ENCODE peak calls at places on chromosomes 2 and 18, in ten cellular contexts. B, I, T, O, X, G, L, M, Z and Q are unnamed samples.

GRCh38 chr2:240604291-240604938 is 17.9 kb downstream of the CAPN10 start:
- DNase-seq in B (peak), I (peak), T (peak), O (peak), X (peak), G (peak), L (peak), M (no peak), Z (peak), Q (no peak)

GRCh38 chr2:42147641-42148274 is 21.4 kb upstream of the EML4 start:
- DNase-seq in B (peak), I (no peak), T (no peak), O (no peak), X (peak), G (peak), L (no peak), M (no peak), Z (no peak), Q (no peak)

GRCh38 chr2:31058096-31058843 is 80.0 kb downstream of the GALNT14 start:
- DNase-seq in B (no peak), I (no peak), T (no peak), O (no peak), X (no peak), G (no peak), L (no peak), M (no peak), Z (no peak), Q (peak)

GRCh38 chr2:69169990-69170389 is 157.0 kb downstream of the ANTXR1 start:
- DNase-seq in B (peak), I (no peak), T (no peak), O (no peak), X (no peak), G (no peak), L (peak), M (no peak), Z (no peak), Q (no peak)

GRCh38 chr2:168212866-168213265 is 34.5 kb downstream of the STK39 start:
- DNase-seq in B (no peak), I (no peak), T (no peak), O (no peak), X (peak), G (no peak), L (no peak), M (no peak), Z (no peak), Q (no peak)

GRCh38 chr18:76913583-76913982 is 91.2 kb downstream of the ZNF236 start:
- DNase-seq in B (no peak), I (no peak), T (no peak), O (no peak), X (no peak), G (no peak), L (no peak), M (no peak), Z (no peak), Q (no peak)

GRCh38 chr2:169027240-169027639 is 3.9 kb downstream of the ABCB11 start:
- DNase-seq in B (no peak), I (no peak), T (no peak), O (no peak), X (no peak), G (no peak), L (no peak), M (no peak), Z (no peak), Q (no peak)

GRCh38 chr2:119231975-119232665 is 8.5 kb downstream of the STEAP3 start:
- DNase-seq in B (no peak), I (no peak), T (no peak), O (no peak), X (peak), G (no peak), L (no peak), M (no peak), Z (no peak), Q (no peak)

GRCh38 chr2:10422732-10423399 is 25.3 kb downstream of the ODC1 start:
- DNase-seq in B (no peak), I (no peak), T (no peak), O (no peak), X (no peak), G (no peak), L (no peak), M (no peak), Z (no peak), Q (no peak)

GRCh38 chr2:363823-364470 is 76.1 kb upstream of the ALKAL2 start:
- DNase-seq in B (no peak), I (no peak), T (no peak), O (no peak), X (no peak), G (no peak), L (no peak), M (no peak), Z (no peak), Q (no peak)

GRCh38 chr18:36372902-36373301 is 75.4 kb downstream of the FHOD3 start:
- DNase-seq in B (peak), I (no peak), T (no peak), O (no peak), X (peak), G (no peak), L (no peak), M (no peak), Z (no peak), Q (no peak)

GRCh38 chr18:51054764-51055163 is 24.8 kb downstream of the SMAD4 start:
- DNase-seq in B (no peak), I (no peak), T (no peak), O (no peak), X (peak), G (no peak), L (no peak), M (no peak), Z (no peak), Q (no peak)

GRCh38 chr2:85248741-85249524 is 78.9 kb downstream of the TGOLN2 start:
- DNase-seq in B (no peak), I (no peak), T (peak), O (no peak), X (peak), G (no peak), L (no peak), M (no peak), Z (peak), Q (no peak)

GRCh38 chr2:162474006-162474405 is 130.1 kb downstream of the GCA start:
- DNase-seq in B (no peak), I (no peak), T (no peak), O (no peak), X (no peak), G (no peak), L (no peak), M (no peak), Z (no peak), Q (no peak)

GRCh38 chr2:111236027-111236426 is 115.3 kb downstream of the BCL2L11 start:
- DNase-seq in B (peak), I (no peak), T (no peak), O (peak), X (no peak), G (no peak), L (no peak), M (no peak), Z (peak), Q (no peak)

GRCh38 chr2:102717308-102718018 is 44.4 kb upstream of the TMEM182 start:
- DNase-seq in B (no peak), I (no peak), T (no peak), O (no peak), X (peak), G (no peak), L (no peak), M (no peak), Z (no peak), Q (no peak)

GRCh38 chr2:44668336-44668735 is 273.2 kb upstream of the SIX3 start:
- DNase-seq in B (no peak), I (no peak), T (peak), O (no peak), X (no peak), G (peak), L (peak), M (no peak), Z (no peak), Q (no peak)

GRCh38 chr2:180520816-180521595 is 459.4 kb upstream of the UBE2E3 start:
- DNase-seq in B (no peak), I (no peak), T (no peak), O (no peak), X (peak), G (peak), L (no peak), M (no peak), Z (no peak), Q (no peak)

GRCh38 chr18:61587865-61588264 is 254.6 kb downstream of the CDH20 start:
- DNase-seq in B (no peak), I (no peak), T (no peak), O (no peak), X (no peak), G (no peak), L (no peak), M (no peak), Z (no peak), Q (no peak)

GRCh38 chr18:21943456-21943855 is 202.9 kb downstream of the MIB1 start:
- DNase-seq in B (no peak), I (no peak), T (no peak), O (no peak), X (no peak), G (no peak), L (no peak), M (no peak), Z (no peak), Q (no peak)

GRCh38 chr2:54704238-54704637 is 19.2 kb upstream of the EML6 start:
- DNase-seq in B (no peak), I (no peak), T (no peak), O (no peak), X (no peak), G (no peak), L (no peak), M (no peak), Z (no peak), Q (no peak)

GRCh38 chr2:100742884-100743283 is 77.1 kb upstream of the NPAS2 start:
- DNase-seq in B (no peak), I (no peak), T (no peak), O (no peak), X (peak), G (peak), L (no peak), M (no peak), Z (no peak), Q (no peak)

GRCh38 chr2:67451086-67451832 is 54.1 kb downstream of the ETAA1 start:
- DNase-seq in B (peak), I (no peak), T (no peak), O (no peak), X (peak), G (peak), L (no peak), M (no peak), Z (no peak), Q (no peak)

DNA sequence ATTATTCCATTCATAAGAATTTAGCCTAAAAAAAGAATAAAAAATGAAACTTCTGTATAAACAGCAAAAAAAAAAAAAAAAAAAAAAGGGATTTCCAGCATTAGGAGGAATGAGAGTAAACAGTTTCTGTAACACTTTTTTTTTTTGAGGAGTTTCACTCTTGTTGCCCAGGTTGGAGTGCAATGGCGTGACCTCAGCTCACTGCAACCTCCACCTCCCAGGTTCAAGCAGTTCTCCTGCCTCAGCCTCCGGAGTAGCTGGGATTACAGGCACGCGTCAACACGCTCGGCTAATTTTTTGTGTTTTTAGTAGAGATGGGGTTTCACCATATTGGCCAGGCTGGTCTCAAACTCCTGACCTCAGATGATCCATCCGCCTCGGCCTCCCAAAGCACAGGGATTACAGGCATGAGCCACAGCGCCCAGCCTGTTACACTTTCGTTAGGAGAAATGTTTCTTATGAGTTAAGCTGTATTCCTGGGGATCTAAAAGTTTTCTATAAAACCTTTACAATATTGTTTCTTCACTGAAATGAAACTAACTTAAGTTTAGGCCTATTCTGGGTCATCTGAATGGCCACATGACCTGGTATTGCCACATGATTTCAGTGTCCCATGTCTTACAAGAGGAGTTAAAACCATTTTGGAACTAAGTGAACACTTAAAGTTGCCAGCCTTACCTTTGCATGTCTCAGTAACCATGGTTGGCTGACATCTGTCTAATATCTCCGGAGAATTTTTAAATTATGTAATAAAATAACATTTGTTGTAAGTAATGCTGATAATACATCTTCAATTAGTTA is 17.5 kb downstream of the SMAD2 start:
- DNase-seq in B (no peak), I (no peak), T (no peak), O (no peak), X (no peak), G (no peak), L (peak), M (no peak), Z (no peak), Q (no peak)
- H3K27ac ChIP-seq in B (no peak), I (no peak), T (peak), O (no peak), X (no peak), G (peak), L (peak), M (no peak), Z (peak), Q (peak)

DNA sequence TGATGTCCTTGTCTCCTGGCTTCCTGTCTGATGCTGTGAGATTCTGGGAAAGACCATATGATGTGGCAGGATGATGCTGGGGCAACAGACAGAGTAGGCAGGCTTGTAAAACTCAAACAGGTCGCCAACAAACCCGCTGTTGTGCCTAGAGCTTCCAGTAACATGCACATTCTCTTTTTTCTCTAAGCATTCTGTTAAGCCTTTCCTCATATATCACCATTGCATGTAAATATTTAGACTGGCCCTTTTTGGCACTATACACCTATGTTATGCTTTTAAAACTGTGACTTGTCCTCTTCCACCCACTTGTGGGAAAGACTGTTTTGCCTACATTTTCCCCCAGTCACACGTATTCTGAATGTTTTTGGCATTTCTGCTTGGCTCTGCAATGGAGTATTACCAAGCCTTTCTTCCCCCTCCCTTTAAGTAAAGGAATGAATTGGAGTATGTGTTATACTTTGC is 250.4 kb upstream of the TANK start:
- DNase-seq in B (no peak), I (no peak), T (no peak), O (no peak), X (peak), G (no peak), L (no peak), M (no peak), Z (no peak), Q (no peak)
- TF ChIP-seq CTCF in B (no peak), I (no peak), T (no peak), O (no peak), X (no peak), G (no peak), L (no peak), M (no peak), Z (no peak), Q (no peak)

DNA sequence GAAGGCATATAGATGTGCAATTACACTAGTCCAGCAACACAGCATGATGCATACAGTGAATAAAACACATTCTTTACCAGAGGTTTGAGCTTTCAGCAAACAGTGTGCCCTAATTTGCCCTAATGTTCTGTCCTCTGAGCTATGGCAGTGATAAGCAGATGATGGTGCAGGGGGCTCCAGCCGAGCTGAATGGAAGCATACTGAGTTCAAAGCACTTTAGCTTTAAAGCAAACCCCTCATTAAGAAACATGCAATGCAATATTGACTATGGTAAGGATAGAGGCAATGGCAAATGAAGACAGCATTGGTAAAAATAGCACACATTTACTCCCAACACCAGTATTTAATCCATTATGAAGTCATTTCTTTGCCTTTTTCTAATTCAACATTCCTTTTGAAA is 141.1 kb upstream of the RGPD4 start:
- DNase-seq in B (no peak), I (no peak), T (no peak), O (no peak), X (no peak), G (no peak), L (no peak), M (no peak), Z (no peak), Q (no peak)
- H3K27ac ChIP-seq in B (no peak), I (no peak), T (no peak), O (no peak), X (no peak), G (no peak), L (no peak), M (no peak), Z (no peak), Q (no peak)

GRCh38 chr2:112814278-112814677 is 22.3 kb downstream of the IL1B start:
- DNase-seq in B (no peak), I (no peak), T (peak), O (no peak), X (peak), G (peak), L (no peak), M (no peak), Z (no peak), Q (no peak)
- TF ChIP-seq CTCF in B (no peak), I (no peak), T (no peak), O (no peak), X (no peak), G (no peak), L (no peak), M (no peak), Z (no peak), Q (no peak)